ENCODE peak calls at places on chromosomes 7 and 10, in seven cellular contexts. P is right lobe of liver, D is suprapubic skin, G is heart left ventricle, X is uterus, B is A549, Z is sigmoid colon. U is an unnamed sample. For H3K4me1, the result is how much of the 10 kb centered on the place peaks cover.

GRCh38 chr7:40972426-40972825 is 730.5 kb downstream of the INHBA start:
- DNase-seq in Z (no peak), P (no peak), D (no peak), B (no peak), G (no peak), X (no peak), U (no peak)

GRCh38 chr10:12640026-12640425 is 290.7 kb downstream of the CAMK1D start:
- DNase-seq in P (no peak), B (no peak), Z (no peak), X (no peak), G (no peak), D (no peak), U (no peak)

GRCh38 chr10:35345383-35345742 is 9.1 kb downstream of the CCNY start:
- DNase-seq in X (no peak), D (no peak), P (no peak), Z (no peak), B (no peak), G (no peak), U (no peak)

GRCh38 chr10:79277579-79277978 is 69.7 kb upstream of the PPIF start:
- DNase-seq in P (no peak), D (no peak), X (no peak), B (no peak), Z (no peak), G (no peak), U (no peak)

GRCh38 chr7:80440908-80441307 is 71.0 kb downstream of the GNAT3 start:
- DNase-seq in D (no peak), P (no peak), X (no peak), B (no peak), Z (no peak), G (no peak), U (no peak)

GRCh38 chr7:7563813-7564212 is 2.9 kb upstream of the MIOS start:
- DNase-seq in G (no peak), X (no peak), Z (no peak), B (no peak), D (no peak), P (no peak), U (no peak)

GRCh38 chr7:36810476-36810875 is 86.2 kb upstream of the AOAH start:
- DNase-seq in Z (no peak), P (no peak), D (no peak), X (no peak), B (no peak), G (no peak), U (no peak)

GRCh38 chr7:148973256-148973655 is 55.0 kb downstream of the PDIA4 start:
- DNase-seq in G (no peak), D (no peak), X (no peak), B (no peak), P (no peak), Z (no peak), U (no peak)

GRCh38 chr7:44548893-44549292 is 7.8 kb upstream of the NPC1L1 start:
- DNase-seq in P (no peak), B (no peak), G (no peak), D (no peak), Z (no peak), X (no peak), U (no peak)

GRCh38 chr10:53079283-53079682 is 306.7 kb upstream of the MBL2 start:
- DNase-seq in Z (no peak), D (no peak), B (no peak), X (no peak), P (no peak), G (no peak), U (no peak)

GRCh38 chr7:18495412-18496335 is at the start of gene HDAC9:
- DNase-seq in G (peak), D (no peak), Z (no peak), X (peak), B (no peak), P (no peak), U (peak)

GRCh38 chr7:92260248-92260781 is 14.5 kb downstream of the ANKIB1 start:
- DNase-seq in Z (no peak), D (no peak), G (no peak), P (no peak), X (no peak), B (peak), U (no peak)

GRCh38 chr7:73482746-73483145 is 39.3 kb downstream of the BAZ1B start:
- DNase-seq in P (no peak), G (no peak), X (no peak), Z (no peak), B (no peak), D (no peak), U (no peak)

GRCh38 chr10:49539320-49539885 is 482 bp upstream of the ERCC6 start:
- DNase-seq in P (peak), B (peak), G (peak), Z (peak), D (no peak), X (peak), U (peak)

GRCh38 chr7:70673833-70674232 is 458.1 kb upstream of the GALNT17 start:
- DNase-seq in G (no peak), X (no peak), D (no peak), P (no peak), Z (no peak), B (no peak), U (no peak)

GRCh38 chr7:70670288-70670687 is 461.7 kb upstream of the GALNT17 start:
- DNase-seq in D (no peak), Z (no peak), G (no peak), X (no peak), P (no peak), B (no peak), U (no peak)

GRCh38 chr7:70669859-70670258 is 462.1 kb upstream of the GALNT17 start:
- DNase-seq in D (no peak), P (no peak), B (no peak), X (no peak), G (no peak), Z (no peak), U (no peak)

GRCh38 chr7:70665997-70666396 is 465.9 kb upstream of the GALNT17 start:
- DNase-seq in X (no peak), P (no peak), G (no peak), Z (no peak), B (no peak), D (no peak), U (no peak)

GRCh38 chr7:70668606-70669358 is 463.2 kb upstream of the GALNT17 start:
- DNase-seq in X (no peak), D (no peak), G (peak), B (no peak), Z (no peak), P (peak), U (no peak)
- H3K4me1 ChIP-seq in X (under half), D (under half), G (under half), B (under half), Z (under half), P (under half), U (under half)

GRCh38 chr10:72297281-72297967 is 23.7 kb downstream of the DDIT4 start:
- DNase-seq in D (peak), B (peak), P (peak), Z (peak), G (peak), X (peak), U (peak)

GRCh38 chr10:72298774-72299519 is 25.2 kb downstream of the DDIT4 start:
- DNase-seq in X (no peak), P (no peak), G (no peak), B (no peak), Z (no peak), D (no peak), U (no peak)

GRCh38 chr10:72303424-72304128 is 29.9 kb downstream of the DDIT4 start:
- DNase-seq in D (no peak), B (no peak), P (no peak), Z (no peak), X (no peak), G (no peak), U (no peak)

GRCh38 chr10:72295330-72295910 is 21.7 kb downstream of the DDIT4 start:
- DNase-seq in Z (no peak), D (no peak), X (no peak), P (no peak), G (no peak), B (no peak), U (no peak)

DNA sequence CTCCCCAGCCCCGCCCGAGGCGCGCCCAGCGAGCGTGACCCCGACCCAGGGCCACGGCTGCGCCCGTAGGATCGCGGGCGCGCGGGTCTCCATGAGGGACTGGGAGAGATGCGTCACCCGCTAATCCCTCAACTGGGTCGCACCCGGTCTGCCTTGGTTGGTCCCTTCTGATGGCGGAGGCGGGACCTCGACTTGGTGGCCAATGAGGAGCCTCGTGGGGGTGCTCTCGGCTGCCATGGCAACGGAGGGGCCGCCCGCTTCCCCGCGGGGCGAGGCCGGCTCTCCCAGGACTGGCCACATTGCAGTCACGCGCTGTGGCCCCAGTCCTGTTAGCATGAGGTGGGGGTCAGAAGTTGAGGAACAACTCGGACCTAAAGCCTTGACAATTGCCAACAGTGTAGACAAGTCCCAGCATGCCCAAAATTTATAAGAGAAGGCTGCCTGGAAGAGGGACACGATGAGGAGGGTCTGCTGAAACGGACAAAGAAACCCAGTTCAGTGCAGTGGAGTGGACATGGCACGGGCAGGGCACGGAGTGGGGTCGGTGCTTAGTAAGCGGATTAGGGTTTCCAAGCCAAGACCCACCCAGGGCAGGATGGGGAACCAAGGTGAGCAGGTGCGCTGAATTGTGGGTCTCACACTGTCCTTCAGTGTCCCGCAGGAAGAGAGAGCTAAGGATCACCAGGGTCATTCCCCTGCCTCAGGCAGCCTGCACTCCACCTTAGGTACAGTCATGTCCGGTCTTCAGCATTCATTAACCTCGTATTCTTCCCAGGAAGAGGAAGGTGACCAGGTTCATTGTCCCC is 24.4 kb downstream of the DDIT4 start:
- DNase-seq in X (peak), B (peak), G (peak), P (peak), Z (peak), D (peak), U (peak)
- TF ChIP-seq POLR2A in X (peak), B (peak), G (no peak), P (peak), Z (peak), D (no peak), U (peak)

GRCh38 chr7:27782849-27783248 is 42.9 kb downstream of the TAX1BP1 start:
- DNase-seq in Z (no peak), P (no peak), B (no peak), G (no peak), D (no peak), X (no peak), U (no peak)

GRCh38 chr7:27777662-27778061 is 37.7 kb downstream of the TAX1BP1 start:
- DNase-seq in D (no peak), B (no peak), Z (no peak), P (no peak), X (no peak), G (no peak), U (no peak)

GRCh38 chr7:27779873-27780272 is 39.9 kb downstream of the TAX1BP1 start:
- DNase-seq in Z (no peak), P (no peak), X (no peak), B (no peak), D (no peak), G (no peak), U (no peak)

GRCh38 chr7:27784399-27785053 is 44.6 kb downstream of the TAX1BP1 start:
- DNase-seq in X (no peak), B (peak), G (no peak), Z (no peak), P (no peak), D (no peak), U (no peak)

GRCh38 chr7:27781188-27781587 is 41.2 kb downstream of the TAX1BP1 start:
- DNase-seq in Z (no peak), P (no peak), X (no peak), B (no peak), G (no peak), D (no peak), U (no peak)
- H3K4me1 ChIP-seq in Z (under half), P (under half), X (under half), B (under half), G (under half), D (under half), U (under half)

DNA sequence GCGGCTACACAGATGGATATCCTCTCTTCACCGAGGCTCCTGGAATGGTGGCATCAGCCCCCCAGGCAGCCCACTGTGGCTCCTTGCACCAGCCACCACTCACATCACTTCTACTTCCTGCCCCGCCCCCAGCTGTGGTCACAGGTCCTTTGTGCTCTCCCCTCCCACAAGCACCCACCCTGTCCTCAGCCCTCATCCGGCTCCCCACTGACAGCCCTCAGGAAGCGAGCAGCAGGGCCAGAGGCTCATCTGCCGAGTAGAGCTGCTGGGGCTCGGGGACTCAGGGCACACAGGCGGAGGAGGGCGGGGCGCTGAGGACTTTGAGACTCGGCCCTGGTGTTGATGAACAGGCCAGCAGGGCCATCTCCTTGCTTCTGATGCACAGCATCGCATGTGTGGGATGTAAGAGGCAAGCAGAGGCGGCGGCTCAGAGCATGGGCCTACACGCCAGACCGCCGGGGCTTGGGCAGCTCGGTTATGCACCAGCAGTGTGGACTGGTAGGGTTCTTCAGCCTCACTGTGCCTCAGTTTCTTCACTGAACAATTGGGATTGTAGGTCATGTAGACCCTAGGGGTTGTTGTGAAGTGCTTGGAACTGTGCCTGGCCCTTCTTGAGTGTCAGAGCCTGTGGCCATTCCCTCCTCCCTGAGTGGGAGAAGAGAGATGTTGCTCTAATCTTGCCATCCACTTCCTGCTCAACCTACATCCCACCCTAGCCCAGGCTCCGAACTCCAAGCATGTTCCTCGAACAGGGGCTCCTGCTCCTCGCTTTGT is at the start of gene PRF1:
- DNase-seq in P (peak), Z (no peak), B (no peak), D (no peak), G (no peak), X (no peak), U (no peak)
- TF ChIP-seq POLR2A in P (no peak), Z (no peak), B (no peak), D (no peak), G (no peak), X (no peak), U (no peak)

DNA sequence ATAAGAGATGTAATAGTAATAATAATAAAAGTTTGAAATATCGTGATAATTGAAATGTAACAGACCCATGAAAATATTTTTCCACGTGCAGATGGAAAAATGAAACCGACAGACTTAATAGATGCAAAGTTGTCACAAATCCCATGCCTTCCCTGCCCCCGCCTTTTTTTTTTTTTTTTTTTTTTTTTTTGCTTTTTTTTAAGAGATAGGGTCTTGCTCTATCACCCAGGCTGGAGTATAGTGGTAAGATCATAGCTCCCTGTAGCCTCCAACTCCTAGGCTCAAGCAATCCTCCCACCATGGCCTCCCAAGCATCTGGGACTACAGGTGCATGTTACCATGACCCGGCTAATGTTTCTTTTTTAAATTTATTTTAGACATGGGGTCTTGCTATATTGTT is 80.5 kb downstream of the JMJD1C start:
- DNase-seq in X (no peak), P (no peak), Z (no peak), G (no peak), D (no peak), B (no peak), U (no peak)
- H3K4me1 ChIP-seq in X (under half), P (under half), Z (under half), G (under half), D (under half), B (under half), U (under half)

GRCh38 chr10:104231784-104232612 is at the start of gene CFAP43:
- DNase-seq in Z (peak), B (peak), D (peak), P (peak), G (peak), X (peak), U (peak)
- TF ChIP-seq POLR2A in Z (no peak), B (peak), D (no peak), P (no peak), G (no peak), X (peak), U (no peak)

GRCh38 chr10:80511984-80512634 is 25.6 kb upstream of the SH2D4B start:
- DNase-seq in P (no peak), Z (peak), X (no peak), B (no peak), G (no peak), D (no peak), U (no peak)
- H3K4me1 ChIP-seq in P (under half), Z (under half), X (under half), B (half or more), G (under half), D (under half), U (under half)

GRCh38 chr10:102461187-102462054 is 10.1 kb upstream of the C10orf95 start:
- DNase-seq in G (peak), X (peak), P (peak), D (peak), B (peak), Z (peak), U (peak)

GRCh38 chr10:102457591-102458150 is 6.3 kb upstream of the C10orf95 start:
- DNase-seq in D (no peak), X (no peak), Z (no peak), P (no peak), B (no peak), G (no peak), U (no peak)

GRCh38 chr10:102462512-102463054 is 11.2 kb upstream of the C10orf95 start:
- DNase-seq in G (no peak), B (no peak), D (no peak), P (no peak), X (no peak), Z (no peak), U (no peak)

GRCh38 chr10:102463983-102464382 is 12.6 kb upstream of the C10orf95 start:
- DNase-seq in Z (no peak), D (no peak), B (no peak), P (no peak), G (no peak), X (no peak), U (no peak)

DNA sequence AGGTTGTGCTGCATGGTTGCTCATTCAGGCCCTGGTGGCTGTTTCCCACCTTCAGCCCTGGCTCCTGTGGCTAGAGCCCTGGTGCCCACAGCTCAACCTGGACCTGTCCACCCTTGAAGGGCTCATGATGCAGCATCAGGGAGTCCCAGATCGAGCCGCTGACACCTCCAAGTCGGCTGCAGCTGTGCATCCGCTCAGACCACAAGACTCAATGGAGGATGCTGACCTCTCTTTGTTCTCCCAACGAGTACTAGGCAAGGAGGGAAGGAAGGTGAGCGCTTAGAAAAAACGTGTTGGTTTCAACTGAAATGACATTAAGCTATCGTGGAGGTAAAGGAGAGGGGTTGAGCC is 9.5 kb upstream of the C10orf95 start:
- DNase-seq in G (no peak), D (no peak), P (no peak), X (no peak), Z (no peak), B (no peak), U (no peak)
- TF ChIP-seq POLR2A in G (no peak), D (no peak), P (no peak), X (no peak), Z (no peak), B (no peak), U (no peak)

U was measured in testis.